ENCODE peak calls at places on chromosomes 11 and 22, in ten cellular contexts. O, J, K, D, H, R, L, X, S and A are unnamed samples.

GRCh38 chr11:12769834-12770345 is 95.7 kb downstream of the TEAD1 start:
- DNase-seq in L (no peak), O (no peak), D (no peak), K (no peak), X (no peak), H (no peak), S (no peak), J (peak; percentile 95), R (no peak), A (peak; percentile 93)

GRCh38 chr11:123509737-123510578 is 79.9 kb downstream of the GRAMD1B start:
- DNase-seq in S (peak; percentile 65), R (no peak), K (no peak), J (peak; percentile 56), H (no peak), X (no peak), D (no peak), O (no peak), L (no peak), A (peak; percentile 85)

GRCh38 chr11:120295110-120295509 is 30.0 kb upstream of the TLCD5 start:
- DNase-seq in D (no peak), O (no peak), R (no peak), J (no peak), X (no peak), L (no peak), H (no peak), S (no peak), K (no peak), A (peak; percentile 37)

GRCh38 chr11:111001986-111002616 is 243.4 kb upstream of the POU2AF2 start:
- DNase-seq in K (no peak), S (no peak), H (no peak), D (no peak), O (no peak), X (no peak), L (no peak), R (no peak), J (peak; percentile 81), A (peak; percentile 88)

GRCh38 chr22:20052309-20053250 is 27.5 kb upstream of the DGCR8 start:
- DNase-seq in J (no peak), H (no peak), R (no peak), K (peak; percentile 5), X (no peak), O (no peak), S (no peak), L (no peak), D (no peak), A (no peak)

GRCh38 chr22:37784829-37785495 is 22.8 kb upstream of the GCAT start:
- DNase-seq in O (no peak), X (no peak), H (no peak), S (no peak), K (no peak), R (no peak), J (no peak), L (no peak), D (no peak), A (no peak)

GRCh38 chr22:20429254-20430100 is 8.1 kb downstream of the SCARF2 start:
- DNase-seq in S (peak; percentile 61), K (peak; percentile 66), X (peak; percentile 55), D (no peak), J (no peak), O (peak; percentile 74), L (no peak), H (peak; percentile 75), R (peak; percentile 53), A (no peak)

GRCh38 chr22:26842103-26842502 is 184.7 kb downstream of the MIAT start:
- DNase-seq in O (no peak), K (no peak), J (no peak), S (no peak), H (no peak), X (no peak), L (no peak), D (no peak), R (no peak), A (no peak)

GRCh38 chr22:45262931-45263789 is 21.6 kb upstream of the UPK3A start:
- DNase-seq in L (no peak), R (no peak), K (peak; percentile 45), D (no peak), J (peak; percentile 49), H (no peak), S (no peak), O (no peak), X (no peak), A (no peak)

GRCh38 chr11:9506489-9507343 is 45.9 kb downstream of the ZNF143 start:
- DNase-seq in S (peak; percentile 90), D (peak; percentile 80), J (peak; percentile 78), L (peak; percentile 65), H (no peak), K (peak; percentile 37), X (peak; percentile 49), O (peak; percentile 52), R (peak; percentile 53), A (peak; percentile 56)

GRCh38 chr11:119745112-119745511 is 16.1 kb upstream of the NECTIN1 start:
- DNase-seq in K (no peak), D (no peak), R (no peak), X (no peak), H (no peak), J (no peak), S (no peak), O (no peak), L (no peak), A (no peak)

GRCh38 chr11:88183233-88183632 is 8.0 kb upstream of the RAB38 start:
- DNase-seq in R (no peak), L (no peak), J (no peak), S (no peak), H (no peak), D (no peak), O (no peak), K (no peak), X (no peak), A (no peak)

GRCh38 chr11:82845336-82846036 is 54.7 kb downstream of the PRCP start:
- DNase-seq in R (no peak), S (no peak), H (no peak), O (no peak), K (no peak), X (no peak), L (no peak), J (no peak), D (no peak), A (no peak)

GRCh38 chr22:49295851-49296560 is 531.7 kb downstream of the BRD1 start:
- DNase-seq in S (no peak), K (no peak), D (no peak), H (no peak), X (no peak), L (no peak), O (no peak), R (no peak), J (no peak), A (no peak)

GRCh38 chr22:29117799-29118477 is 45.1 kb downstream of the KREMEN1 start:
- DNase-seq in H (no peak), R (no peak), J (peak; percentile 18), O (no peak), D (no peak), K (no peak), L (no peak), S (no peak), X (no peak), A (peak; percentile 26)